ENCODE peak calls at places on chromosomes 5 and 9, in ten cellular contexts. Y is nucleus accumbens; P is effector CD8-positive, alpha-beta T cell; X is stimulated activated CD4-positive, alpha-beta T cell treated with anti-CD3 and anti-CD28 coated beads, TNF-alpha, amount 100 ng/mL, for 4 hours; R is nephron progenitor cell; K is fibroblast of lung; U is IMR-90; J is GF-D8; A is GM03348; Z is SW480. H is an unnamed sample.

GRCh38 chr9:13445123-13445522 is 165.6 kb upstream of the MPDZ start:
- DNase-seq in Y (peak), P (no peak), X (no peak), R (no peak), K (peak), U (no peak), J (no peak), A (no peak), Z (no peak), H (no peak)

GRCh38 chr5:96963267-96963666 is 27.4 kb downstream of the LNPEP start:
- DNase-seq in Y (no peak), P (no peak), X (no peak), R (no peak), K (peak), U (peak), J (peak), A (peak), Z (no peak), H (no peak)

GRCh38 chr5:107668933-107669542 is 1.7 kb downstream of the EFNA5 start:
- DNase-seq in Y (no peak), P (no peak), X (no peak), R (peak), K (no peak), U (no peak), J (no peak), A (peak), Z (no peak), H (no peak)

GRCh38 chr5:53249529-53249928 is 140.0 kb upstream of the MOCS2 start:
- DNase-seq in Y (no peak), P (no peak), X (no peak), R (no peak), K (peak), U (peak), J (no peak), A (peak), Z (no peak), H (no peak)

GRCh38 chr5:43019615-43020293 is 20.4 kb downstream of the ANXA2R start:
- DNase-seq in Y (no peak), P (peak), X (peak), R (peak), K (peak), U (peak), J (peak), A (no peak), Z (peak), H (no peak)

GRCh38 chr5:72611111-72611724 is 104.0 kb upstream of the ZNF366 start:
- DNase-seq in Y (peak), P (peak), X (no peak), R (peak), K (peak), U (peak), J (peak), A (peak), Z (peak), H (peak)

GRCh38 chr5:16857635-16858034 is 78.5 kb downstream of the MYO10 start:
- DNase-seq in Y (no peak), P (no peak), X (no peak), R (no peak), K (peak), U (no peak), J (no peak), A (no peak), Z (no peak), H (no peak)

GRCh38 chr9:114389612-114390368 is 2.0 kb upstream of the AKNA start:
- DNase-seq in Y (no peak), P (no peak), X (no peak), R (no peak), K (no peak), U (no peak), J (no peak), A (no peak), Z (no peak), H (no peak)

GRCh38 chr5:143313298-143313852 is 90.1 kb downstream of the NR3C1 start:
- DNase-seq in Y (no peak), P (no peak), X (no peak), R (no peak), K (no peak), U (no peak), J (no peak), A (no peak), Z (no peak), H (no peak)

GRCh38 chr9:121650220-121651013 is 1.0 kb upstream of the DAB2IP start:
- DNase-seq in Y (no peak), P (no peak), X (no peak), R (peak), K (peak), U (peak), J (no peak), A (no peak), Z (peak), H (peak)

GRCh38 chr9:138075496-138075895 is 197.9 kb downstream of the CACNA1B start:
- DNase-seq in Y (no peak), P (no peak), X (no peak), R (no peak), K (no peak), U (no peak), J (no peak), A (no peak), Z (no peak), H (no peak)

GRCh38 chr9:109846781-109847180 is 66.8 kb downstream of the PALM2AKAP2 start:
- DNase-seq in Y (no peak), P (no peak), X (no peak), R (no peak), K (peak), U (no peak), J (no peak), A (no peak), Z (peak), H (no peak)

GRCh38 chr5:132829742-132830435 is 558 bp downstream of the SHROOM1 start:
- DNase-seq in Y (peak), P (peak), X (peak), R (peak), K (peak), U (peak), J (no peak), A (peak), Z (peak), H (no peak)

GRCh38 chr5:126354012-126354856 is 69.0 kb upstream of the GRAMD2B start:
- DNase-seq in Y (no peak), P (no peak), X (no peak), R (no peak), K (peak), U (peak), J (no peak), A (peak), Z (peak), H (no peak)

GRCh38 chr5:112109331-112109993 is 309.6 kb downstream of the EPB41L4A start:
- DNase-seq in Y (no peak), P (no peak), X (no peak), R (peak), K (peak), U (peak), J (no peak), A (peak), Z (peak), H (peak)

GRCh38 chr5:178069909-178070308 is 43.4 kb upstream of the N4BP3 start:
- DNase-seq in Y (peak), P (peak), X (no peak), R (peak), K (no peak), U (peak), J (no peak), A (peak), Z (peak), H (no peak)

GRCh38 chr5:170603578-170604565 is 100.1 kb downstream of the KCNIP1 start:
- DNase-seq in Y (no peak), P (no peak), X (no peak), R (peak), K (peak), U (peak), J (no peak), A (peak), Z (peak), H (no peak)

GRCh38 chr5:134467231-134467630 is 55.5 kb upstream of the CDKN2AIPNL start:
- DNase-seq in Y (no peak), P (no peak), X (no peak), R (no peak), K (no peak), U (no peak), J (no peak), A (no peak), Z (no peak), H (no peak)

GRCh38 chr9:71796368-71796767 is 28.1 kb upstream of the CEMIP2 start:
- DNase-seq in Y (no peak), P (no peak), X (no peak), R (no peak), K (no peak), U (no peak), J (no peak), A (no peak), Z (no peak), H (no peak)

GRCh38 chr9:98168952-98169488 is 23.4 kb downstream of the CORO2A start:
- DNase-seq in Y (no peak), P (no peak), X (no peak), R (peak), K (peak), U (peak), J (peak), A (peak), Z (peak), H (no peak)

GRCh38 chr5:66247176-66247960 is 103.3 kb downstream of the SREK1 start:
- DNase-seq in Y (no peak), P (no peak), X (no peak), R (no peak), K (peak), U (peak), J (no peak), A (peak), Z (peak), H (no peak)

GRCh38 chr9:114061292-114061691 is 16.8 kb downstream of the AMBP start:
- DNase-seq in Y (no peak), P (no peak), X (no peak), R (no peak), K (no peak), U (no peak), J (no peak), A (no peak), Z (no peak), H (no peak)

GRCh38 chr5:129048509-129048908 is 46.0 kb upstream of the ISOC1 start:
- DNase-seq in Y (no peak), P (no peak), X (no peak), R (no peak), K (no peak), U (no peak), J (no peak), A (no peak), Z (no peak), H (no peak)

GRCh38 chr5:445591-445990 is 2.6 kb downstream of the EXOC3 start:
- DNase-seq in Y (no peak), P (no peak), X (no peak), R (no peak), K (no peak), U (no peak), J (no peak), A (no peak), Z (no peak), H (no peak)

GRCh38 chr5:126044111-126044668 is 379.0 kb upstream of the GRAMD2B start:
- DNase-seq in Y (no peak), P (no peak), X (no peak), R (no peak), K (peak), U (peak), J (no peak), A (no peak), Z (peak), H (no peak)

GRCh38 chr9:130634191-130634768 is 30.1 kb upstream of the PRDM12 start:
- DNase-seq in Y (no peak), P (no peak), X (no peak), R (no peak), K (no peak), U (no peak), J (no peak), A (no peak), Z (no peak), H (no peak)

GRCh38 chr9:134381671-134382505 is 55.6 kb downstream of the RXRA start:
- DNase-seq in Y (no peak), P (peak), X (no peak), R (no peak), K (peak), U (no peak), J (peak), A (no peak), Z (peak), H (no peak)

GRCh38 chr9:127884976-127885490 is 7.6 kb upstream of the AK1 start:
- DNase-seq in Y (no peak), P (no peak), X (no peak), R (no peak), K (no peak), U (no peak), J (no peak), A (no peak), Z (no peak), H (no peak)

GRCh38 chr9:129863059-129863690 is 27.9 kb downstream of the USP20 start:
- DNase-seq in Y (no peak), P (peak), X (no peak), R (peak), K (peak), U (peak), J (peak), A (no peak), Z (no peak), H (no peak)

GRCh38 chr5:128213340-128213739 is 129.8 kb downstream of the SLC12A2 start:
- DNase-seq in Y (peak), P (no peak), X (no peak), R (peak), K (peak), U (peak), J (no peak), A (peak), Z (peak), H (peak)

GRCh38 chr9:110578896-110579752 is at the start of gene SVEP1:
- DNase-seq in Y (peak), P (no peak), X (no peak), R (peak), K (peak), U (peak), J (no peak), A (peak), Z (no peak), H (no peak)

GRCh38 chr5:136209346-136209910 is 16.5 kb upstream of the SMIM32 start:
- DNase-seq in Y (no peak), P (no peak), X (no peak), R (no peak), K (no peak), U (no peak), J (no peak), A (no peak), Z (no peak), H (no peak)

GRCh38 chr9:90007516-90008430 is 403.0 kb downstream of the GADD45G start:
- DNase-seq in Y (no peak), P (no peak), X (no peak), R (no peak), K (peak), U (peak), J (no peak), A (peak), Z (peak), H (no peak)

GRCh38 chr9:135359764-135360163 is 119.8 kb upstream of the PPP1R26 start:
- DNase-seq in Y (no peak), P (no peak), X (no peak), R (no peak), K (no peak), U (no peak), J (no peak), A (no peak), Z (no peak), H (no peak)

GRCh38 chr9:120353501-120353900 is 226.5 kb downstream of the CDK5RAP2 start:
- DNase-seq in Y (no peak), P (no peak), X (no peak), R (no peak), K (peak), U (peak), J (no peak), A (peak), Z (peak), H (no peak)

GRCh38 chr5:58245479-58245845 is 214.4 kb downstream of the PLK2 start:
- DNase-seq in Y (no peak), P (no peak), X (no peak), R (no peak), K (no peak), U (no peak), J (no peak), A (no peak), Z (no peak), H (no peak)

GRCh38 chr5:53334431-53334941 is 145.9 kb upstream of the FST start:
- DNase-seq in Y (no peak), P (no peak), X (no peak), R (no peak), K (peak), U (peak), J (no peak), A (peak), Z (no peak), H (no peak)

H was measured in iPS DF 19.7.